ENCODE peak calls at places on chromosomes 3 and 15, in seven cellular contexts. One of them, this sample, is unnamed. For H3K4me1, the result is how much of the 10 kb centered on the place peaks cover.

GRCh38 chr3:187999821-188000220 is 154.1 kb upstream of the LPP start:
- DNase-seq in A549: no peak
- DNase-seq in heart left ventricle: no peak
- DNase-seq in ovary: no peak
- DNase-seq in HCT116: no peak
- DNase-seq in right cardiac atrium: no peak
- DNase-seq in vagina: no peak
- DNase-seq in this sample: peak

GRCh38 chr3:160437083-160437455 is 12.5 kb downstream of the TRIM59 start:
- DNase-seq in A549: no peak
- DNase-seq in heart left ventricle: no peak
- DNase-seq in ovary: no peak
- DNase-seq in HCT116: no peak
- DNase-seq in right cardiac atrium: no peak
- DNase-seq in vagina: no peak
- DNase-seq in this sample: no peak

GRCh38 chr3:52004158-52004787 is 8.6 kb upstream of the RPL29 start:
- DNase-seq in A549: no peak
- DNase-seq in heart left ventricle: peak
- DNase-seq in ovary: no peak
- DNase-seq in HCT116: no peak
- DNase-seq in right cardiac atrium: peak
- DNase-seq in vagina: no peak
- DNase-seq in this sample: no peak

GRCh38 chr3:95521396-95521795 is 1293.0 kb upstream of the EPHA6 start:
- DNase-seq in A549: no peak
- DNase-seq in heart left ventricle: no peak
- DNase-seq in ovary: no peak
- DNase-seq in HCT116: no peak
- DNase-seq in right cardiac atrium: no peak
- DNase-seq in vagina: no peak
- DNase-seq in this sample: no peak

GRCh38 chr3:80696280-80696679 is 928.5 kb upstream of the ROBO1 start:
- DNase-seq in A549: no peak
- DNase-seq in heart left ventricle: no peak
- DNase-seq in ovary: no peak
- DNase-seq in HCT116: no peak
- DNase-seq in right cardiac atrium: no peak
- DNase-seq in vagina: no peak
- DNase-seq in this sample: no peak

GRCh38 chr15:23074684-23075083 is 35.3 kb upstream of the TUBGCP5 start:
- DNase-seq in A549: no peak
- DNase-seq in heart left ventricle: no peak
- DNase-seq in ovary: no peak
- DNase-seq in HCT116: no peak
- DNase-seq in right cardiac atrium: no peak
- DNase-seq in vagina: no peak
- DNase-seq in this sample: no peak

GRCh38 chr3:122299872-122300460 is 25.1 kb upstream of the CSTA start:
- DNase-seq in A549: peak
- DNase-seq in heart left ventricle: no peak
- DNase-seq in ovary: no peak
- DNase-seq in HCT116: peak
- DNase-seq in right cardiac atrium: no peak
- DNase-seq in vagina: no peak
- DNase-seq in this sample: peak

GRCh38 chr3:194622621-194623360 is 10.4 kb downstream of the TMEM44 start:
- DNase-seq in A549: no peak
- DNase-seq in heart left ventricle: no peak
- DNase-seq in ovary: no peak
- DNase-seq in HCT116: no peak
- DNase-seq in right cardiac atrium: no peak
- DNase-seq in vagina: no peak
- DNase-seq in this sample: no peak

GRCh38 chr3:147712357-147712756 is 303.2 kb downstream of the ZIC1 start:
- DNase-seq in A549: no peak
- DNase-seq in heart left ventricle: no peak
- DNase-seq in ovary: no peak
- DNase-seq in HCT116: no peak
- DNase-seq in right cardiac atrium: no peak
- DNase-seq in vagina: no peak
- DNase-seq in this sample: no peak

GRCh38 chr15:62453356-62453755 is 288.3 kb upstream of the C2CD4B start:
- DNase-seq in A549: no peak
- DNase-seq in heart left ventricle: no peak
- DNase-seq in ovary: no peak
- DNase-seq in HCT116: no peak
- DNase-seq in right cardiac atrium: no peak
- DNase-seq in vagina: no peak
- DNase-seq in this sample: no peak
- H3K27ac ChIP-seq in A549: no peak
- H3K27ac ChIP-seq in heart left ventricle: peak
- H3K27ac ChIP-seq in ovary: no peak
- H3K27ac ChIP-seq in HCT116: no peak
- H3K27ac ChIP-seq in right cardiac atrium: no peak
- H3K27ac ChIP-seq in vagina: no peak
- H3K27ac ChIP-seq in this sample: no peak

DNA sequence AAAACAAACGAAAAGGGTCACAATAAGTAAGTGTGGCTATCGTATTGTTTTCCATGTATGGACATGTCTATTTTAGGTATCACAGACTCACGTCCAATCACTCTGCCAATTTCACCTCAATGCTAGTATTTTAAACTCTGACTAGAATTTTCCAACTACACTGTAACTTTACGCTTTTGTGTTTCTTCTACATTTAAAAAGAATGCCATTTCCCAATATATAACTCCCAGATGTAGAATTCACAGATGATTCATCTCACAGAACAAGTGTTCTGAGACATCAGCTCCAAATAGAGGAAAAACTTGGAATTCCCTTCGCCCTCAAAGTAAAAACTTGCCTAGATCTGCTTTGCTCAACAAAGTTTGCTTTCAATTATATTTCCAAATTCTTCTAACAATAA is 14.2 kb downstream of the LRIG1 start:
- DNase-seq in A549: no peak
- DNase-seq in heart left ventricle: no peak
- DNase-seq in ovary: no peak
- DNase-seq in HCT116: no peak
- DNase-seq in right cardiac atrium: no peak
- DNase-seq in vagina: no peak
- DNase-seq in this sample: no peak
- H3K4me1 ChIP-seq in A549: under half
- H3K4me1 ChIP-seq in heart left ventricle: half or more
- H3K4me1 ChIP-seq in ovary: under half
- H3K4me1 ChIP-seq in HCT116: under half
- H3K4me1 ChIP-seq in right cardiac atrium: under half
- H3K4me1 ChIP-seq in vagina: half or more
- H3K4me1 ChIP-seq in this sample: under half

GRCh38 chr3:138921316-138922292 is 25.3 kb downstream of the FOXL2 start:
- DNase-seq in A549: no peak
- DNase-seq in heart left ventricle: no peak
- DNase-seq in ovary: no peak
- DNase-seq in HCT116: no peak
- DNase-seq in right cardiac atrium: no peak
- DNase-seq in vagina: no peak
- DNase-seq in this sample: no peak
- H3K27ac ChIP-seq in A549: peak
- H3K27ac ChIP-seq in heart left ventricle: no peak
- H3K27ac ChIP-seq in ovary: no peak
- H3K27ac ChIP-seq in HCT116: peak
- H3K27ac ChIP-seq in right cardiac atrium: no peak
- H3K27ac ChIP-seq in vagina: no peak
- H3K27ac ChIP-seq in this sample: no peak

GRCh38 chr15:56923174-56923579 is 4.7 kb downstream of the TCF12 start:
- DNase-seq in A549: no peak
- DNase-seq in heart left ventricle: no peak
- DNase-seq in ovary: no peak
- DNase-seq in HCT116: no peak
- DNase-seq in right cardiac atrium: no peak
- DNase-seq in vagina: no peak
- DNase-seq in this sample: no peak
- H3K4me1 ChIP-seq in A549: half or more
- H3K4me1 ChIP-seq in heart left ventricle: under half
- H3K4me1 ChIP-seq in ovary: under half
- H3K4me1 ChIP-seq in HCT116: under half
- H3K4me1 ChIP-seq in right cardiac atrium: under half
- H3K4me1 ChIP-seq in vagina: half or more
- H3K4me1 ChIP-seq in this sample: under half

GRCh38 chr3:138378990-138379389 is 30.6 kb downstream of the MRAS start:
- DNase-seq in A549: no peak
- DNase-seq in heart left ventricle: no peak
- DNase-seq in ovary: no peak
- DNase-seq in HCT116: no peak
- DNase-seq in right cardiac atrium: no peak
- DNase-seq in vagina: no peak
- DNase-seq in this sample: no peak

GRCh38 chr3:138381950-138382715 is 33.8 kb downstream of the MRAS start:
- DNase-seq in A549: no peak
- DNase-seq in heart left ventricle: peak
- DNase-seq in ovary: peak
- DNase-seq in HCT116: no peak
- DNase-seq in right cardiac atrium: peak
- DNase-seq in vagina: no peak
- DNase-seq in this sample: no peak

GRCh38 chr3:138384971-138385370 is 36.6 kb downstream of the MRAS start:
- DNase-seq in A549: no peak
- DNase-seq in heart left ventricle: no peak
- DNase-seq in ovary: peak
- DNase-seq in HCT116: no peak
- DNase-seq in right cardiac atrium: no peak
- DNase-seq in vagina: no peak
- DNase-seq in this sample: no peak

GRCh38 chr3:138381413-138381901 is 33.1 kb downstream of the MRAS start:
- DNase-seq in A549: no peak
- DNase-seq in heart left ventricle: peak
- DNase-seq in ovary: peak
- DNase-seq in HCT116: no peak
- DNase-seq in right cardiac atrium: peak
- DNase-seq in vagina: no peak
- DNase-seq in this sample: no peak

GRCh38 chr3:138383715-138384114 is 35.3 kb downstream of the MRAS start:
- DNase-seq in A549: no peak
- DNase-seq in heart left ventricle: no peak
- DNase-seq in ovary: peak
- DNase-seq in HCT116: no peak
- DNase-seq in right cardiac atrium: no peak
- DNase-seq in vagina: no peak
- DNase-seq in this sample: no peak
- H3K27ac ChIP-seq in A549: no peak
- H3K27ac ChIP-seq in heart left ventricle: peak
- H3K27ac ChIP-seq in ovary: no peak
- H3K27ac ChIP-seq in HCT116: no peak
- H3K27ac ChIP-seq in right cardiac atrium: peak
- H3K27ac ChIP-seq in vagina: no peak
- H3K27ac ChIP-seq in this sample: no peak

DNA sequence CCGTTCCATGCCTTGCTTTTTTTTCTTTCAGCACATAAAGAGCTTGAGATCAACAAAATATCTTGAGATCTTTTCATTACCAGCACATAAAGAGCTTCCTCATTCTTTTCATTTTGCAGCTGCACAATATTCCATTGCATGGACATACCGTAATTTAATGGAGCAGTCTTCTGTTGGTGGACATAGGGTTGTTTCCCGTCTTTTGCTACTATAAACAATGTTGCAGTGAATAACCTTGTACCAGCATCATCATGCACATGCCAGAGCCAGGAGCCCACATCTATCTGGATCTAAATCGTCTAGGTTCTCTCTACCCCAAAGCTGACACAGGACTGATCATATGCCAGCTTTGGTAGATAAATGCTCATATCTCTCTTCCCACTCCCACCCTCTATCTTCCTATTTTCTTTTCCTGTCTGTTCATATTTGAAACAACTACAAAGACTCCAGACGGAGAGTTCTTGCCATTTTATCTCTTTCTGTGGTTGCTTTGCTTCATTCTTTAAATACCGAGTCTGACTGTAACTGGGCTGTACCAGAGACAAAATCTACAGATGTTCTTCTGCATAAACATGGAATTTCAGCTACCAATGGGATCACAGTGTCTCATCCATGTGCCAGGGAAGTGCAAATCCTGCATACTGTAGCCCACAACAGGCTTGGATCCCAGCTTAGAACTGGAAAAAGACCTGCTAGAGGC is 47.1 kb upstream of the AKAP13 start:
- DNase-seq in A549: no peak
- DNase-seq in heart left ventricle: no peak
- DNase-seq in ovary: no peak
- DNase-seq in HCT116: no peak
- DNase-seq in right cardiac atrium: no peak
- DNase-seq in vagina: no peak
- DNase-seq in this sample: no peak
- H3K4me1 ChIP-seq in A549: under half
- H3K4me1 ChIP-seq in heart left ventricle: under half
- H3K4me1 ChIP-seq in ovary: under half
- H3K4me1 ChIP-seq in HCT116: under half
- H3K4me1 ChIP-seq in right cardiac atrium: under half
- H3K4me1 ChIP-seq in vagina: under half
- H3K4me1 ChIP-seq in this sample: under half

DNA sequence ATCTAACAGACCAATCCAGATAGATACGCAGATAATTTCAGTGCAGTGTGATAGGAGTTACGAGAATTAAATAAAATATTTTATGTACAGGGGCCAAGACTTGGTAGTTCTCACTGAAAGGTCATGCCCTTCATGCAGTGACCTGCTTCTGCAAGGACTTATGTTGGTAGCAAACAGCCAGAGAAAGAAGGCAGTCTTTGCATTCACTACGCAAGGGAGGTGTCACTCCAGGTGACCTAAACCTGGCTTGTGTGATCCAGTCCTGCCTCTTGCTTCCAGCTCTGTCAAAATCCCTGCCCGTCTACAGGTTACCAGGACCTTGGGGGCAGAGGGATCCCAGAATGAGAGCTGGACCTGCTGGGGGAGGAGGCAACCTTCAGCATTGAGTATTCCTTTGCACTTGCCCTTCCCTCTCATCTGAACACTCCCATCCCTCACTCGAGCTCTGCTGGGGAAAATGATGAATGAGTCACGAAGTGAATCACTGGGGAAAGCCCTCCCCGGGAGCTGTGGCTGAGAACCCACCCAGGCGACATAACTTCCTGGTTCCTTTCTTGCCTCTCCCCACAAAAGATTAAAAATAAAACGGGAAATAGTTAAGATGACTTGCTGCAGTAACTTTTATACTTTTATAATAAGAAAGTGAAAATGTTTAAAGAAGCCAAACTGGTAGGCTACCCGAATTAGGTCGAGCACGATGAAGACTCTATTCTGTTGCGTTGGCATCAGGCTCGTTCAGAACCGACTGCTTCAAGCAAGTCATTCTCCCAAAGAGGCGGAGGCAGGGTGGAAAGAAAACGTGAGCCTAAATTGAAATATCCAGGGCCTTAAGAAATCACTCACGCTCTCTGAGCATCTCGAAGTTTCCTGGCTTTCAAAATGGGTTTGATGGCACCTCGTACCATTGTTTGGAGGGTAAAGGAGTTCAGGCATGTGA is 216.1 kb downstream of the SLCO3A1 start:
- DNase-seq in A549: peak
- DNase-seq in heart left ventricle: peak
- DNase-seq in ovary: no peak
- DNase-seq in HCT116: peak
- DNase-seq in right cardiac atrium: peak
- DNase-seq in vagina: no peak
- DNase-seq in this sample: peak
- H3K27ac ChIP-seq in A549: peak
- H3K27ac ChIP-seq in heart left ventricle: peak
- H3K27ac ChIP-seq in ovary: no peak
- H3K27ac ChIP-seq in HCT116: no peak
- H3K27ac ChIP-seq in right cardiac atrium: peak
- H3K27ac ChIP-seq in vagina: peak
- H3K27ac ChIP-seq in this sample: no peak

GRCh38 chr3:98565237-98565643 is 28.2 kb downstream of the CPOX start:
- DNase-seq in A549: no peak
- DNase-seq in heart left ventricle: no peak
- DNase-seq in ovary: no peak
- DNase-seq in HCT116: no peak
- DNase-seq in right cardiac atrium: no peak
- DNase-seq in vagina: no peak
- DNase-seq in this sample: no peak
- H3K4me1 ChIP-seq in A549: under half
- H3K4me1 ChIP-seq in heart left ventricle: under half
- H3K4me1 ChIP-seq in ovary: under half
- H3K4me1 ChIP-seq in HCT116: half or more
- H3K4me1 ChIP-seq in right cardiac atrium: under half
- H3K4me1 ChIP-seq in vagina: under half
- H3K4me1 ChIP-seq in this sample: half or more

This sample was measured in CD8-positive, alpha-beta T cell.